ENCODE peak calls at places on chromosomes 2 and 18, in seven cellular contexts. One of them, this sample, is unnamed.

GRCh38 chr18:31498450-31499156 is 626 bp downstream of the DSG2 start:
- DNase-seq in iris pigment epithelial cell: peak
- DNase-seq in psoas muscle: no peak
- DNase-seq in stimulated activated effector memory CD8-positive, alpha-beta T cell treated with anti-CD3 and anti-CD28 coated beads, Interleukin-12 subunit alpha, Interleukin-12 subunit beta, amount 100 ng/mL, for 72 hours: no peak
- DNase-seq in HFF-Myc: no peak
- DNase-seq in AG10803: no peak
- DNase-seq in NCI-H524: no peak
- DNase-seq in this sample: no peak

GRCh38 chr2:10741139-10741538 is 19.7 kb downstream of the ATP6V1C2 start:
- DNase-seq in HFF-Myc: no peak
- DNase-seq in AG10803: no peak
- DNase-seq in iris pigment epithelial cell: no peak
- DNase-seq in stimulated activated effector memory CD8-positive, alpha-beta T cell treated with anti-CD3 and anti-CD28 coated beads, Interleukin-12 subunit alpha, Interleukin-12 subunit beta, amount 100 ng/mL, for 72 hours: no peak
- DNase-seq in NCI-H524: no peak
- DNase-seq in psoas muscle: no peak
- DNase-seq in this sample: no peak

GRCh38 chr2:96536445-96537065 is at the start of gene ARID5A:
- DNase-seq in psoas muscle: peak
- DNase-seq in stimulated activated effector memory CD8-positive, alpha-beta T cell treated with anti-CD3 and anti-CD28 coated beads, Interleukin-12 subunit alpha, Interleukin-12 subunit beta, amount 100 ng/mL, for 72 hours: peak
- DNase-seq in AG10803: peak
- DNase-seq in iris pigment epithelial cell: peak
- DNase-seq in HFF-Myc: no peak
- DNase-seq in NCI-H524: peak
- DNase-seq in this sample: no peak

GRCh38 chr2:64018715-64019082 is 529 bp downstream of the VPS54 start:
- DNase-seq in AG10803: peak
- DNase-seq in iris pigment epithelial cell: peak
- DNase-seq in NCI-H524: no peak
- DNase-seq in stimulated activated effector memory CD8-positive, alpha-beta T cell treated with anti-CD3 and anti-CD28 coated beads, Interleukin-12 subunit alpha, Interleukin-12 subunit beta, amount 100 ng/mL, for 72 hours: no peak
- DNase-seq in psoas muscle: no peak
- DNase-seq in HFF-Myc: no peak
- DNase-seq in this sample: no peak

GRCh38 chr2:3639653-3640052 is 18.3 kb upstream of the ALLC start:
- DNase-seq in iris pigment epithelial cell: no peak
- DNase-seq in psoas muscle: no peak
- DNase-seq in HFF-Myc: no peak
- DNase-seq in NCI-H524: no peak
- DNase-seq in AG10803: no peak
- DNase-seq in stimulated activated effector memory CD8-positive, alpha-beta T cell treated with anti-CD3 and anti-CD28 coated beads, Interleukin-12 subunit alpha, Interleukin-12 subunit beta, amount 100 ng/mL, for 72 hours: no peak
- DNase-seq in this sample: peak

GRCh38 chr2:228725031-228725430 is 543.5 kb upstream of the SPHKAP start:
- DNase-seq in HFF-Myc: no peak
- DNase-seq in stimulated activated effector memory CD8-positive, alpha-beta T cell treated with anti-CD3 and anti-CD28 coated beads, Interleukin-12 subunit alpha, Interleukin-12 subunit beta, amount 100 ng/mL, for 72 hours: no peak
- DNase-seq in iris pigment epithelial cell: no peak
- DNase-seq in AG10803: no peak
- DNase-seq in NCI-H524: no peak
- DNase-seq in psoas muscle: no peak
- DNase-seq in this sample: no peak

GRCh38 chr2:29802976-29803375 is 118.4 kb downstream of the ALK start:
- DNase-seq in AG10803: peak
- DNase-seq in stimulated activated effector memory CD8-positive, alpha-beta T cell treated with anti-CD3 and anti-CD28 coated beads, Interleukin-12 subunit alpha, Interleukin-12 subunit beta, amount 100 ng/mL, for 72 hours: no peak
- DNase-seq in NCI-H524: no peak
- DNase-seq in iris pigment epithelial cell: no peak
- DNase-seq in HFF-Myc: no peak
- DNase-seq in psoas muscle: no peak
- DNase-seq in this sample: no peak

GRCh38 chr18:37430346-37431076 is 135.1 kb downstream of the CELF4 start:
- DNase-seq in HFF-Myc: no peak
- DNase-seq in psoas muscle: no peak
- DNase-seq in stimulated activated effector memory CD8-positive, alpha-beta T cell treated with anti-CD3 and anti-CD28 coated beads, Interleukin-12 subunit alpha, Interleukin-12 subunit beta, amount 100 ng/mL, for 72 hours: no peak
- DNase-seq in NCI-H524: no peak
- DNase-seq in AG10803: no peak
- DNase-seq in iris pigment epithelial cell: no peak
- DNase-seq in this sample: no peak

GRCh38 chr18:11752116-11752911 is 63.2 kb downstream of the GNAL start:
- DNase-seq in AG10803: peak
- DNase-seq in stimulated activated effector memory CD8-positive, alpha-beta T cell treated with anti-CD3 and anti-CD28 coated beads, Interleukin-12 subunit alpha, Interleukin-12 subunit beta, amount 100 ng/mL, for 72 hours: no peak
- DNase-seq in HFF-Myc: no peak
- DNase-seq in psoas muscle: no peak
- DNase-seq in iris pigment epithelial cell: peak
- DNase-seq in NCI-H524: no peak
- DNase-seq in this sample: no peak

This sample was measured in chondrocyte.